ENCODE peak calls at places on chromosomes 12 and 14, in five cellular contexts. Z is Calu3; T is left ventricle myocardium inferior; X is NCI-H226; F is effector CD8-positive, alpha-beta T cell. P is an unnamed sample.

GRCh38 chr12:124441443-124442190 is 125.8 kb downstream of the NCOR2 start:
- DNase-seq in Z (no peak), T (no peak), X (peak), F (no peak), P (no peak)

GRCh38 chr12:88884600-88884999 is 304.3 kb upstream of the KITLG start:
- DNase-seq in F (no peak), Z (no peak), X (no peak), T (no peak), P (no peak)

GRCh38 chr12:49903700-49904423 is at the start of gene FAIM2:
- DNase-seq in X (no peak), F (no peak), Z (no peak), T (peak), P (peak)

GRCh38 chr14:72774894-72775620 is 118.8 kb downstream of the DPF3 start:
- DNase-seq in X (no peak), F (no peak), T (no peak), Z (no peak), P (no peak)

GRCh38 chr14:103123128-103123633 is at the start of gene TNFAIP2:
- DNase-seq in X (no peak), T (peak), Z (no peak), F (no peak), P (no peak)

GRCh38 chr14:63203618-63204406 is 431 bp upstream of the RHOJ start:
- DNase-seq in X (peak), Z (peak), F (no peak), T (peak), P (no peak)

GRCh38 chr14:52551696-52552062 is 626 bp downstream of the TXNDC16 start:
- DNase-seq in X (peak), T (no peak), F (no peak), Z (no peak), P (no peak)

GRCh38 chr12:70485704-70486103 is 119.6 kb downstream of the KCNMB4 start:
- DNase-seq in Z (no peak), F (no peak), X (no peak), T (no peak), P (no peak)

GRCh38 chr12:52050116-52050770 is 999 bp upstream of the NR4A1 start:
- DNase-seq in X (no peak), F (peak), T (no peak), Z (no peak), P (peak)

GRCh38 chr14:51004352-51004800 is 60.1 kb upstream of the PYGL start:
- DNase-seq in Z (peak), F (no peak), X (no peak), T (no peak), P (no peak)

GRCh38 chr12:70994217-70994788 is 73.8 kb upstream of the PTPRR start:
- DNase-seq in T (no peak), F (no peak), Z (no peak), X (no peak), P (no peak)

GRCh38 chr12:44703311-44703910 is 172.7 kb downstream of the NELL2 start:
- DNase-seq in Z (no peak), F (no peak), T (no peak), X (no peak), P (no peak)

GRCh38 chr14:102776761-102777710 is at the start of gene TRAF3:
- DNase-seq in X (peak), T (peak), F (peak), Z (peak), P (peak)

GRCh38 chr12:52168019-52168717 is 23.6 kb downstream of the KRT80 start:
- DNase-seq in T (no peak), X (peak), F (no peak), Z (peak), P (no peak)

GRCh38 chr14:88481794-88482193 is 73.0 kb downstream of the PTPN21 start:
- DNase-seq in X (no peak), Z (no peak), F (no peak), T (no peak), P (no peak)

GRCh38 chr12:109735051-109735521 is 21.5 kb downstream of the FAM222A start:
- DNase-seq in F (no peak), X (no peak), Z (no peak), T (peak), P (no peak)

GRCh38 chr12:13193403-13194100 is 3.0 kb upstream of the EMP1 start:
- DNase-seq in Z (no peak), X (no peak), F (no peak), T (no peak), P (no peak)

GRCh38 chr14:30657606-30658163 is 35.6 kb downstream of the SCFD1 start:
- DNase-seq in T (no peak), X (no peak), F (no peak), Z (no peak), P (no peak)

GRCh38 chr12:106078358-106079025 is 60.3 kb downstream of the NUAK1 start:
- DNase-seq in Z (no peak), T (peak), X (peak), F (no peak), P (no peak)

GRCh38 chr12:94290353-94290752 is 142.0 kb downstream of the PLXNC1 start:
- DNase-seq in T (no peak), F (no peak), Z (no peak), X (no peak), P (no peak)

GRCh38 chr12:47832263-47832933 is 12.7 kb upstream of the HDAC7 start:
- DNase-seq in T (no peak), X (no peak), F (no peak), Z (no peak), P (no peak)

GRCh38 chr12:34389378-34390170 is 367.3 kb downstream of the ALG10 start:
- DNase-seq in Z (no peak), T (no peak), F (no peak), X (no peak), P (no peak)

GRCh38 chr14:37550511-37550910 is 44.5 kb downstream of the FOXA1 start:
- DNase-seq in Z (no peak), X (no peak), T (no peak), F (no peak), P (no peak)

GRCh38 chr12:121579190-121579791 is 1.5 kb downstream of the KDM2B start:
- DNase-seq in F (peak), X (no peak), T (peak), Z (no peak), P (peak)

GRCh38 chr12:88144037-88144436 is 1.9 kb downstream of the TMTC3 start:
- DNase-seq in T (no peak), Z (no peak), X (no peak), F (no peak), P (no peak)

GRCh38 chr14:100988411-100988900 is 84.9 kb upstream of the RTL1 start:
- DNase-seq in T (no peak), X (peak), F (no peak), Z (peak), P (no peak)

GRCh38 chr14:96246535-96246839 is 9.5 kb upstream of the BDKRB1 start:
- DNase-seq in T (no peak), F (no peak), X (peak), Z (no peak), P (no peak)

GRCh38 chr12:100450726-100451125 is 22.9 kb upstream of the NR1H4 start:
- DNase-seq in F (no peak), X (no peak), T (no peak), Z (peak), P (no peak)

GRCh38 chr14:34069854-34070582 is 119.1 kb upstream of the EGLN3 start:
- DNase-seq in T (no peak), X (no peak), Z (no peak), F (no peak), P (no peak)

GRCh38 chr14:60637490-60638452 is 11.5 kb downstream of the SIX1 start:
- DNase-seq in X (no peak), F (no peak), Z (no peak), T (no peak), P (no peak)

GRCh38 chr12:103503546-103504480 is 8.0 kb upstream of the C12orf42 start:
- DNase-seq in X (no peak), F (peak), Z (no peak), T (no peak), P (peak)

GRCh38 chr12:46569826-46570390 is 197.3 kb upstream of the SLC38A2 start:
- DNase-seq in Z (no peak), X (no peak), F (no peak), T (no peak), P (no peak)

GRCh38 chr12:67364228-67364627 is 95.1 kb downstream of the CAND1 start:
- DNase-seq in Z (no peak), T (no peak), X (peak), F (no peak), P (no peak)

GRCh38 chr14:75982724-75983358 is 1.0 kb upstream of the TGFB3 start:
- DNase-seq in T (peak), Z (no peak), F (no peak), X (no peak), P (no peak)

GRCh38 chr12:49362077-49362476 is 5.2 kb upstream of the SPATS2 start:
- DNase-seq in F (no peak), Z (no peak), X (no peak), T (no peak), P (no peak)

GRCh38 chr12:107393043-107393725 is 292.4 kb upstream of the PWP1 start:
- DNase-seq in F (no peak), Z (no peak), T (no peak), X (peak), P (no peak)

P was measured in memory B cell.